ENCODE peak calls at places on chromosomes 16 and 17, in nine cellular contexts. Z is cerebellar nuclear complex; J is CD8-positive, alpha-beta T cell; L is mucosa of descending colon; I is activated gamma-delta T cell treated with anti-CD3 and anti-CD28 coated beads, Interleukin-2, amount 50 U/mL, for 16 hours; T is NCI-H345; X is NCI-H1694 treated with DMSO at 0.1 percent for 48 hours; W is WTC11; D is stimulated activated CD4-positive, alpha-beta T cell treated with anti-CD3 and anti-CD28 coated beads, Interleukin-2, amount 100 ng/mL, for 24 hours. C is an unnamed sample.
A peak's percentile ranks its signal among the peaks of the same experiment; 100 is the strongest.

GRCh38 chr17:42132941-42133340 is 10.3 kb downstream of the HSPB9 start:
- DNase-seq in Z (no peak), J (no peak), L (peak; percentile 77), I (no peak), T (peak; percentile 23), X (no peak), W (no peak), D (peak; percentile 44), C (no peak)

GRCh38 chr17:37358098-37358829 is 17.5 kb upstream of the C17orf78 start:
- DNase-seq in Z (peak; percentile 22), J (peak; percentile 22), L (peak; percentile 67), I (no peak), T (peak; percentile 65), X (peak; percentile 48), W (peak; percentile 85), D (peak; percentile 56), C (peak; percentile 71)

GRCh38 chr17:68420065-68420847 is 37.0 kb downstream of the WIPI1 start:
- DNase-seq in Z (no peak), J (no peak), L (no peak), I (no peak), T (no peak), X (no peak), W (no peak), D (no peak), C (no peak)

GRCh38 chr16:74607967-74608356 is 1.0 kb upstream of the GLG1 start:
- DNase-seq in Z (no peak), J (no peak), L (no peak), I (no peak), T (no peak), X (no peak), W (peak; percentile 33), D (no peak), C (no peak)

GRCh38 chr17:48548687-48549621 is 4.0 kb upstream of the HOXB2 start:
- DNase-seq in Z (no peak), J (no peak), L (no peak), I (no peak), T (peak; percentile 18), X (no peak), W (no peak), D (no peak), C (no peak)

GRCh38 chr16:13873835-13874438 is 46.0 kb upstream of the ERCC4 start:
- DNase-seq in Z (no peak), J (no peak), L (no peak), I (no peak), T (peak; percentile 26), X (no peak), W (peak; percentile 36), D (no peak), C (no peak)

GRCh38 chr16:86479419-86479818 is 30.9 kb upstream of the FOXF1 start:
- DNase-seq in Z (no peak), J (no peak), L (no peak), I (no peak), T (no peak), X (no peak), W (no peak), D (no peak), C (peak; percentile 20)

GRCh38 chr17:45225051-45225700 is 3.5 kb downstream of the FMNL1 start:
- DNase-seq in Z (no peak), J (peak; percentile 69), L (peak; percentile 8), I (peak; percentile 39), T (no peak), X (peak; percentile 23), W (no peak), D (peak; percentile 63), C (no peak)

GRCh38 chr17:80599546-80600305 is 55.1 kb downstream of the RPTOR start:
- DNase-seq in Z (no peak), J (no peak), L (peak; percentile 84), I (no peak), T (no peak), X (no peak), W (no peak), D (no peak), C (no peak)

GRCh38 chr16:3754304-3754703 is 37.0 kb upstream of the TRAP1 start:
- DNase-seq in Z (no peak), J (no peak), L (no peak), I (no peak), T (no peak), X (no peak), W (no peak), D (no peak), C (no peak)

GRCh38 chr16:28298511-28298878 is 6.2 kb downstream of the SBK1 start:
- DNase-seq in Z (no peak), J (no peak), L (no peak), I (no peak), T (peak; percentile 38), X (no peak), W (peak; percentile 58), D (no peak), C (no peak)

C was measured in ovary.